ENCODE peak calls at places on chromosome 22, in five cellular contexts. Q, O, W, C and U are unnamed samples.

GRCh38 chr22:19405652-19406051 is 25.9 kb downstream of the HIRA start:
- DNase-seq in Q (no peak), W (no peak), O (no peak), C (no peak), U (no peak)

GRCh38 chr22:22113701-22114100 is 130.9 kb upstream of the VPREB1 start:
- DNase-seq in O (no peak), W (no peak), Q (no peak), C (no peak), U (no peak)

GRCh38 chr22:50270302-50271010 is at the start of gene MAPK11:
- DNase-seq in Q (peak), O (peak), W (peak), C (peak), U (peak)

GRCh38 chr22:43477966-43478365 is 66.2 kb downstream of the MPPED1 start:
- DNase-seq in O (no peak), C (no peak), W (no peak), Q (no peak), U (no peak)

GRCh38 chr22:38850941-38851849 is 7.4 kb upstream of the NPTXR start:
- DNase-seq in W (no peak), Q (no peak), C (no peak), O (no peak), U (no peak)

GRCh38 chr22:50308597-50308935 is 1.1 kb upstream of the PLXNB2 start:
- DNase-seq in Q (peak), C (peak), O (no peak), W (no peak), U (no peak)

GRCh38 chr22:47842119-47842518 is 1079.7 kb downstream of the TBC1D22A start:
- DNase-seq in O (no peak), W (no peak), Q (peak), C (no peak), U (no peak)

GRCh38 chr22:37979782-37980181 is 4.6 kb downstream of the SOX10 start:
- DNase-seq in W (no peak), C (no peak), O (no peak), Q (no peak), U (no peak)

GRCh38 chr22:26892401-26893033 is 235.1 kb downstream of the MIAT start:
- DNase-seq in O (no peak), W (no peak), C (peak), Q (no peak), U (peak)

GRCh38 chr22:37996515-37997246 is 12.3 kb upstream of the SOX10 start:
- DNase-seq in C (no peak), O (no peak), W (no peak), Q (no peak), U (no peak)

GRCh38 chr22:20569059-20570058 is 61.9 kb downstream of the MED15 start:
- DNase-seq in C (peak), O (peak), Q (no peak), W (peak), U (no peak)

GRCh38 chr22:37601540-37602442 is 6.8 kb upstream of the GGA1 start:
- DNase-seq in C (peak), W (no peak), O (no peak), Q (peak), U (no peak)

GRCh38 chr22:32985899-32986772 is 72.0 kb downstream of the SYN3 start:
- DNase-seq in Q (peak), W (no peak), C (peak), O (peak), U (no peak)

GRCh38 chr22:46098525-46099475 is 51.5 kb upstream of the PPARA start:
- DNase-seq in Q (no peak), O (no peak), C (no peak), W (no peak), U (no peak)

GRCh38 chr22:35568751-35569725 is 28.4 kb downstream of the RASD2 start:
- DNase-seq in Q (no peak), O (no peak), C (no peak), W (no peak), U (no peak)

GRCh38 chr22:38129021-38129420 is 18.5 kb upstream of the BAIAP2L2 start:
- DNase-seq in W (no peak), C (no peak), Q (no peak), O (no peak), U (no peak)

GRCh38 chr22:19955241-19956128 is 13.9 kb upstream of the TXNRD2 start:
- DNase-seq in O (peak), C (no peak), Q (no peak), W (no peak), U (no peak)

GRCh38 chr22:40418366-40419201 is 48.2 kb downstream of the SGSM3 start:
- DNase-seq in O (no peak), Q (no peak), W (no peak), C (peak), U (peak)

GRCh38 chr22:19705181-19705934 is 8.9 kb upstream of the SEPTIN5 start:
- DNase-seq in W (no peak), Q (no peak), O (no peak), C (no peak), U (no peak)

GRCh38 chr22:21044931-21045584 is 688 bp upstream of the LRRC74B start:
- DNase-seq in O (no peak), Q (peak), W (no peak), C (no peak), U (no peak)

GRCh38 chr22:18085188-18085587 is 7.4 kb downstream of the PEX26 start:
- DNase-seq in O (no peak), C (peak), W (no peak), Q (no peak), U (no peak)